ENCODE peak calls at places on chromosomes 4 and X, in five cellular contexts. Q is GM12878, M is HepG2, H is H1, R is A549. W is an unnamed sample.
A peak's percentile ranks its signal among the peaks of the same experiment; 100 is the strongest.

GRCh38 chrX:107273795-107274194 is 67.4 kb downstream of the DNAAF6 start:
- DNase-seq in Q (no peak), M (no peak), H (no peak), R (no peak), W (no peak)

GRCh38 chrX:63561425-63561824 is 210.3 kb upstream of the SPIN4 start:
- DNase-seq in Q (no peak), M (no peak), H (no peak), R (no peak), W (peak; percentile 3)

GRCh38 chrX:151771726-151772125 is 37.2 kb downstream of the CNGA2 start:
- DNase-seq in Q (no peak), M (no peak), H (no peak), R (no peak), W (no peak)

GRCh38 chr4:106266201-106266600 is 49.8 kb downstream of the TBCK start:
- DNase-seq in Q (peak; percentile 7), M (peak; percentile 73), H (no peak), R (peak; percentile 2), W (peak; percentile 26)

GRCh38 chr4:74370912-74371311 is 6.0 kb downstream of the EREG start:
- DNase-seq in Q (no peak), M (peak; percentile 65), H (no peak), R (peak; percentile 20), W (peak; percentile 85)

GRCh38 chr4:69760455-69760854 is at the start of gene SULT1B1:
- DNase-seq in Q (no peak), M (no peak), H (no peak), R (no peak), W (no peak)

GRCh38 chr4:161604516-161605300 is 559.1 kb downstream of the FSTL5 start:
- DNase-seq in Q (peak; percentile 20), M (no peak), H (no peak), R (no peak), W (no peak)

GRCh38 chrX:137354851-137355250 is 211.1 kb upstream of the ZIC3 start:
- DNase-seq in Q (no peak), M (no peak), H (no peak), R (no peak), W (no peak)

GRCh38 chrX:81377329-81377728 is 175.4 kb downstream of the SH3BGRL start:
- DNase-seq in Q (no peak), M (peak; percentile 0), H (no peak), R (peak; percentile 1), W (peak; percentile 12)

GRCh38 chr4:20193522-20193902 is 58.2 kb upstream of the SLIT2 start:
- DNase-seq in Q (no peak), M (no peak), H (no peak), R (no peak), W (no peak)

GRCh38 chr4:86334020-86334750 is 25.7 kb downstream of the MAPK10 start:
- DNase-seq in Q (no peak), M (no peak), H (no peak), R (no peak), W (no peak)

GRCh38 chrX:8591526-8591925 is 126.9 kb downstream of the VCX3B start:
- DNase-seq in Q (no peak), M (no peak), H (no peak), R (no peak), W (no peak)

GRCh38 chrX:45077748-45078424 is 122.8 kb downstream of the DIPK2B start:
- DNase-seq in Q (peak; percentile 62), M (no peak), H (no peak), R (no peak), W (no peak)

GRCh38 chrX:12002876-12003275 is 135.4 kb upstream of the FRMPD4 start:
- DNase-seq in Q (no peak), M (no peak), H (no peak), R (no peak), W (no peak)

GRCh38 chr4:183175631-183176232 is 76.7 kb downstream of the WWC2 start:
- DNase-seq in Q (no peak), M (peak; percentile 89), H (no peak), R (no peak), W (no peak)

GRCh38 chr4:63795301-63795700 is 613.9 kb downstream of the TECRL start:
- DNase-seq in Q (no peak), M (no peak), H (no peak), R (no peak), W (no peak)

GRCh38 chr4:15794432-15794831 is 16.3 kb downstream of the CD38 start:
- DNase-seq in Q (no peak), M (no peak), H (no peak), R (no peak), W (no peak)

GRCh38 chr4:151931563-151931962 is 170.8 kb upstream of the GATB start:
- DNase-seq in Q (no peak), M (no peak), H (no peak), R (no peak), W (peak; percentile 8)

GRCh38 chrX:68682790-68683189 is 35.3 kb downstream of the STARD8 start:
- DNase-seq in Q (no peak), M (no peak), H (no peak), R (no peak), W (no peak)

GRCh38 chr4:109557433-109557832 is 2.6 kb upstream of the MCUB start:
- DNase-seq in Q (no peak), M (no peak), H (no peak), R (no peak), W (no peak)

GRCh38 chr4:48979897-48980579 is 6.0 kb upstream of the CWH43 start:
- DNase-seq in Q (no peak), M (no peak), H (no peak), R (no peak), W (no peak)

GRCh38 chr4:106358899-106359298 is 9.7 kb downstream of the GIMD1 start:
- DNase-seq in Q (no peak), M (no peak), H (no peak), R (no peak), W (no peak)

GRCh38 chrX:142201113-142201512 is 4.0 kb downstream of the MAGEC2 start:
- DNase-seq in Q (no peak), M (no peak), H (no peak), R (no peak), W (no peak)

GRCh38 chr4:44438687-44439086 is 9.9 kb downstream of the KCTD8 start:
- DNase-seq in Q (no peak), M (no peak), H (no peak), R (no peak), W (no peak)

GRCh38 chr4:159012381-159012780 is 90.5 kb upstream of the RAPGEF2 start:
- DNase-seq in Q (no peak), M (no peak), H (no peak), R (no peak), W (no peak)

GRCh38 chr4:84965558-84966381 is 720 bp downstream of the WDFY3 start:
- DNase-seq in Q (no peak), M (peak; percentile 14), H (no peak), R (peak; percentile 27), W (peak; percentile 67)

GRCh38 chr4:56627985-56628384 is 53.1 kb downstream of the HOPX start:
- DNase-seq in Q (no peak), M (no peak), H (no peak), R (no peak), W (no peak)

GRCh38 chr4:109298279-109299010 is 4.0 kb downstream of the COL25A1 start:
- DNase-seq in Q (no peak), M (no peak), H (no peak), R (no peak), W (peak; percentile 36)

GRCh38 chr4:11297201-11297600 is 131.5 kb downstream of the HS3ST1 start:
- DNase-seq in Q (no peak), M (no peak), H (no peak), R (no peak), W (no peak)

GRCh38 chr4:174873931-174874330 is 44.2 kb upstream of the ADAM29 start:
- DNase-seq in Q (peak; percentile 25), M (no peak), H (no peak), R (no peak), W (peak; percentile 7)

GRCh38 chrX:41275661-41276609 is 58.0 kb upstream of the DDX3X start:
- DNase-seq in Q (no peak), M (peak; percentile 21), H (no peak), R (peak; percentile 84), W (peak; percentile 52)
- TF ChIP-seq HDAC2 in Q (no peak), M (no peak), H (no peak), R (no peak), W (no peak)

DNA sequence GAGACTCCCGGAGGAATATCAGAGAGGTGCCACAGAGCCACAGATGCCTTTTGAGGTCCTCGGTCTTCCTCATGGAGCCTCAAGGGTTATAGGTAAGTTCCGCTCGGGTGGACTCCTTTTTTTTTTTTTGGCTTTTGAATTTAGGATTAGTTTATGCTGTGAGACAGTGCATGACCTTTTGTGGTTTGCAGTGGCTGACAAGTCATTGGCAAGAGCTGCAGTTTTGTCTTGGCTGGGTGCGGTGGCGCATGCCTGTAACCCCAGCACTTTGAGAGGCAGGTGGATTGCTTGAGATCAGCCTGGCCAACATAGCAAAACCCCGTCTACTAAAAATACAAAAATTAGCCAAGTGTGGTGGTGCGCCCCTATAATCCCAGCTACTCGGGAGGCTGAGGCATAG is 4.5 kb upstream of the GRSF1 start:
- DNase-seq in Q (peak; percentile 45), M (no peak), H (no peak), R (no peak), W (no peak)
- TF ChIP-seq EP300 in Q (no peak), M (no peak), H (no peak), R (no peak), W (no peak)

DNA sequence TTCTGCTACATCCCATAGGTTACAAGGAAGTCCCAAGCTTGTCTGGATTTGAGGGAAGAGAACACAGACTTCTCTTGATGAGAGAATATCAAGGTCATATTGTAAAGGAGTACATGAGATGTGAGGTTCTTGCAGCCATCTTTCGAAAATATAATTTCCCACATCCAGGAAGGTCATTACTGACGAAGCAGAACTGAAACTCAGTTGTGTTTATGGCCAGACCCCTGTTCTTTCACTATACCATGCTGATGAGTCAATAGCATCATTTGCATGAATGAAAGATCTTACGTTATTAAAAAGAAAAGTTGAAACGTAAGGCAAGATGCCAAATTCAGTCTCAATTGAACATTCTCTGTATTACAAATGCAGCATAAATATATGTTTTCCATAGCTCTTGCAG is 14.2 kb upstream of the CCDC149 start:
- DNase-seq in Q (no peak), M (no peak), H (no peak), R (no peak), W (no peak)
- TF ChIP-seq HDAC2 in Q (no peak), M (no peak), H (no peak), R (no peak), W (no peak)

GRCh38 chr4:7209699-7210098 is 17.4 kb downstream of the SORCS2 start:
- DNase-seq in Q (no peak), M (no peak), H (no peak), R (no peak), W (no peak)

GRCh38 chr4:7212101-7212674 is 19.9 kb downstream of the SORCS2 start:
- DNase-seq in Q (no peak), M (peak; percentile 38), H (no peak), R (no peak), W (no peak)

GRCh38 chr4:7208509-7209451 is 16.4 kb downstream of the SORCS2 start:
- DNase-seq in Q (no peak), M (no peak), H (no peak), R (no peak), W (no peak)

GRCh38 chr4:7212921-7213320 is 20.6 kb downstream of the SORCS2 start:
- DNase-seq in Q (no peak), M (no peak), H (no peak), R (no peak), W (no peak)

DNA sequence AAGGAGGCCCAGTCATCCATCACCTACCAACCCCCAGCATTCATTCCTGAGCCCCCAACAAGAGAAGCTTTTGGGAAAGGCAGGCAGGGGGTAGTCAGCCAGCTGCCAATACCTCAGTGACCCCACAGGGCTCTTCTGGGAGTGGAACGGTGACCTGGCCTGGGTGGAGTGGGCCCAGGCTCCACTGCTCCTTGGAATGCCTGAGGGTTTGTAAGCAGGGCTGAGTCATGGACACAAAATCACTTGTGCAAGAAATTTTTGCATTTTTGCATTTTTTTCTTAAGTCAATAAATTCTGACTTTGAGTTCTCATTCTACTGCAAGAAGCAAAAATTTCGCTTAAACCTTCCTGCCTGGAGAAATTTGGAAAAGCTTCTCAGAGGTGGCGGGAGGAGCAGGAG is 18.5 kb downstream of the SORCS2 start:
- DNase-seq in Q (no peak), M (no peak), H (no peak), R (no peak), W (no peak)
- TF ChIP-seq EP300 in Q (no peak), M (no peak), H (no peak), R (no peak), W (no peak)